ENCODE peak calls at places on chromosomes 16 and 17, in ten cellular contexts. U is heart left ventricle, G is AG04450, H is thoracic aorta, P is iPS DF 6.9, L is esophagus muscularis mucosa, F is GM23248, V is endodermal cell, Y is left ventricle myocardium inferior, W is neural progenitor cell. D is an unnamed sample. For H3K27me3, the result is how much of the 10 kb centered on the place peaks cover.

GRCh38 chr16:1941924-1942809 is 832 bp downstream of the MSRB1 start:
- DNase-seq in F (peak), V (peak), G (no peak), U (no peak), H (no peak), W (no peak), L (no peak), P (no peak), Y (no peak), D (peak)

GRCh38 chr17:61574542-61575351 is 16.3 kb downstream of the NACA2 start:
- DNase-seq in U (no peak), W (peak), L (no peak), G (no peak), V (peak), P (peak), F (peak), H (no peak), Y (no peak), D (no peak)

GRCh38 chr16:57277586-57277985 is 6.9 kb downstream of the PLLP start:
- DNase-seq in L (no peak), W (no peak), P (no peak), H (no peak), Y (no peak), F (peak), V (no peak), G (no peak), U (peak), D (no peak)

GRCh38 chr16:87273471-87274030 is 43.6 kb downstream of the C16orf95 start:
- DNase-seq in Y (no peak), L (no peak), H (no peak), V (no peak), G (no peak), W (no peak), F (no peak), U (no peak), P (no peak), D (no peak)

GRCh38 chr16:74773431-74774222 is 993 bp downstream of the FA2H start:
- DNase-seq in Y (no peak), U (no peak), V (no peak), L (no peak), H (no peak), G (no peak), P (no peak), W (no peak), F (no peak), D (no peak)

GRCh38 chr17:69874220-69874670 is 200.8 kb upstream of the KCNJ16 start:
- DNase-seq in U (no peak), P (no peak), H (no peak), G (no peak), W (peak), Y (no peak), L (no peak), V (no peak), F (peak), D (no peak)

GRCh38 chr17:54891176-54891821 is 9.4 kb upstream of the TOM1L1 start:
- DNase-seq in W (peak), F (peak), G (peak), H (no peak), Y (no peak), L (no peak), U (no peak), P (no peak), V (peak), D (no peak)

GRCh38 chr17:74305865-74306654 is 20.0 kb upstream of the KIF19 start:
- DNase-seq in F (peak), H (no peak), G (no peak), L (no peak), V (peak), Y (no peak), P (no peak), U (no peak), W (peak), D (no peak)

GRCh38 chr16:54123766-54124165 is 162.8 kb downstream of the IRX3 start:
- DNase-seq in H (no peak), V (no peak), U (no peak), F (no peak), Y (no peak), W (no peak), G (no peak), L (no peak), P (no peak), D (no peak)

GRCh38 chr17:19372439-19372838 is 5.9 kb upstream of the MAPK7 start:
- DNase-seq in U (no peak), Y (no peak), W (no peak), V (no peak), F (no peak), P (no peak), G (no peak), H (no peak), L (no peak), D (no peak)

GRCh38 chr16:86073103-86073625 is 174.2 kb downstream of the IRF8 start:
- DNase-seq in G (no peak), F (no peak), H (no peak), V (no peak), P (no peak), Y (no peak), L (no peak), W (no peak), U (no peak), D (no peak)

GRCh38 chr17:17151055-17151454 is 55.1 kb downstream of the PLD6 start:
- DNase-seq in P (no peak), W (no peak), U (no peak), V (no peak), F (peak), L (no peak), H (no peak), Y (no peak), G (peak), D (no peak)

GRCh38 chr16:84970447-84971127 is 40.7 kb downstream of the ZDHHC7 start:
- DNase-seq in W (peak), H (no peak), L (no peak), Y (peak), P (peak), G (peak), V (peak), F (peak), U (peak), D (peak)

GRCh38 chr16:3561626-3562025 is 15.6 kb downstream of the NLRC3 start:
- DNase-seq in W (no peak), P (no peak), L (no peak), H (no peak), Y (no peak), U (peak), G (no peak), F (no peak), V (no peak), D (no peak)

GRCh38 chr17:66625321-66625767 is 209.6 kb upstream of the CACNG5 start:
- DNase-seq in F (peak), Y (no peak), G (no peak), W (peak), L (no peak), P (no peak), H (no peak), V (no peak), U (no peak), D (no peak)

GRCh38 chr17:550041-550398 is 164.6 kb downstream of the VPS53 start:
- DNase-seq in L (no peak), H (no peak), P (no peak), G (no peak), F (peak), U (no peak), V (no peak), W (no peak), Y (no peak), D (no peak)

GRCh38 chr17:596287-596686 is 118.4 kb downstream of the VPS53 start:
- DNase-seq in G (no peak), L (no peak), V (no peak), W (no peak), F (peak), H (no peak), U (no peak), P (no peak), Y (no peak), D (no peak)

GRCh38 chr16:2775765-2776499 is 1.1 kb downstream of the ELOB start:
- DNase-seq in V (no peak), G (no peak), H (no peak), F (peak), U (no peak), P (no peak), W (no peak), Y (no peak), L (no peak), D (no peak)

GRCh38 chr17:58516644-58517377 is 2.4 kb upstream of the MTMR4 start:
- DNase-seq in G (no peak), H (no peak), L (no peak), V (no peak), U (no peak), P (no peak), F (no peak), Y (no peak), W (no peak), D (no peak)

GRCh38 chr17:43528988-43529814 is 16.9 kb downstream of the ETV4 start:
- DNase-seq in U (no peak), H (no peak), F (no peak), Y (no peak), P (no peak), L (no peak), W (no peak), G (no peak), V (peak), D (no peak)

GRCh38 chr17:17445925-17446665 is 30.7 kb upstream of the MED9 start:
- DNase-seq in W (no peak), U (no peak), F (peak), L (no peak), V (peak), Y (no peak), G (peak), P (no peak), H (no peak), D (no peak)

GRCh38 chr17:50708050-50709000 is 611 bp upstream of the ANKRD40 start:
- DNase-seq in W (no peak), P (no peak), U (no peak), H (no peak), V (peak), F (peak), G (no peak), L (no peak), Y (no peak), D (no peak)

GRCh38 chr17:17365476-17366110 is 62.4 kb downstream of the NT5M start:
- DNase-seq in H (no peak), W (peak), F (no peak), Y (no peak), L (no peak), V (no peak), U (peak), P (no peak), G (no peak), D (no peak)

GRCh38 chr17:4998666-4999428 is 1.1 kb downstream of the KIF1C start:
- DNase-seq in H (no peak), P (no peak), V (peak), U (peak), Y (no peak), F (peak), W (peak), G (no peak), L (no peak), D (no peak)

GRCh38 chr16:15608398-15609285 is 34.3 kb downstream of the MARF1 start:
- DNase-seq in H (no peak), P (no peak), Y (no peak), W (no peak), L (no peak), V (no peak), G (peak), F (no peak), U (no peak), D (no peak)

GRCh38 chr17:64533784-64534183 is 27.0 kb downstream of the CEP95 start:
- DNase-seq in V (no peak), F (no peak), L (no peak), U (no peak), P (no peak), H (no peak), Y (no peak), W (no peak), G (no peak), D (no peak)

GRCh38 chr17:4950075-4950756 is 703 bp upstream of the ENO3 start:
- DNase-seq in V (peak), Y (peak), L (no peak), G (no peak), W (peak), U (peak), F (peak), H (no peak), P (no peak), D (no peak)

GRCh38 chr17:51992864-51993413 is 165.6 kb downstream of the CA10 start:
- DNase-seq in U (no peak), L (no peak), W (no peak), Y (no peak), P (no peak), F (no peak), H (no peak), G (no peak), V (no peak), D (no peak)

GRCh38 chr17:55157165-55157564 is 107.6 kb upstream of the HLF start:
- DNase-seq in H (no peak), L (no peak), V (no peak), P (no peak), G (no peak), U (no peak), W (no peak), Y (no peak), F (peak), D (no peak)

DNA sequence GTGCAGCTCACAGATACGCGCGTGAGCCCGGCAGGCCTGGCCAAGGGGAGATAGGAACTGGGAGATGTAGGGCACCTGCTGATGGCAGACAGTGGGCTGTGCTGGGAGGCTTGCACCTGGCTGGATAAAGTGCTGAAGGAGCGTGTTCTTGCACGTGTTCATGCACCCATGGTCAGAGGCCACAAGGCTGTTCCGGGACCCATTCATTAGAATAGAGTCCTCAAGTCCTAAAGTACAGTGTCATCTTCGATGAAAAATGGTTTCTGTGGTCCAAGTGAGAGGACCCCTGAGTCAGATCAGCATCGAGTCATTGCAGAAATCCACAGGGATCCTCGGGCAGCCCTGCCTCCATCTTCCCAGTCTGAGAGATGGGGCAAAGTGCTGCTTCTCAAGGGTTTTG is 236.4 kb downstream of the CCDC182 start:
- DNase-seq in G (no peak), U (no peak), W (no peak), F (no peak), L (no peak), Y (no peak), P (no peak), H (no peak), V (no peak), D (no peak)
- H3K27ac ChIP-seq in G (no peak), U (no peak), W (no peak), F (no peak), L (no peak), Y (no peak), P (no peak), H (no peak), V (no peak), D (no peak)

DNA sequence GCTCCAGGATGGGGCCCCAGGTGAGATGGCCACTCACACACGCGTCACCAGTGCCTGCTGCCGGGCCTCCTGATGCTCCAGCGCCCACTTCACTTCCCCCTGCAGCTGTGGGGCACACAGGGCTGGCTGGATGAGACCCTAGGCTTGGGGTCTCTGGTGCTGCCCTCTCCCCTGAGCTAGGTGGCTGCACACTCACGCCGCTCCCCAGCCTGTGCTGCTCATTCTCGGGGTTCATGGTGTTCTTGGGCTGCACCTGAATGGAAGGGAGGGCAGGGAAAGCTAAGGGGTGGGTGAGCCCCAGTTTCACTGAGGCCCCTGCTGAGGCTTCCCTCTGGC is 1.2 kb downstream of the CCDC78 start:
- DNase-seq in W (no peak), Y (no peak), H (no peak), L (no peak), U (no peak), G (no peak), P (no peak), F (no peak), V (no peak), D (no peak)
- H3K27me3 ChIP-seq in W (under half), Y (under half), H (under half), L (under half), U (under half), G (under half), P (under half), F (under half), V (under half), D (under half)

DNA sequence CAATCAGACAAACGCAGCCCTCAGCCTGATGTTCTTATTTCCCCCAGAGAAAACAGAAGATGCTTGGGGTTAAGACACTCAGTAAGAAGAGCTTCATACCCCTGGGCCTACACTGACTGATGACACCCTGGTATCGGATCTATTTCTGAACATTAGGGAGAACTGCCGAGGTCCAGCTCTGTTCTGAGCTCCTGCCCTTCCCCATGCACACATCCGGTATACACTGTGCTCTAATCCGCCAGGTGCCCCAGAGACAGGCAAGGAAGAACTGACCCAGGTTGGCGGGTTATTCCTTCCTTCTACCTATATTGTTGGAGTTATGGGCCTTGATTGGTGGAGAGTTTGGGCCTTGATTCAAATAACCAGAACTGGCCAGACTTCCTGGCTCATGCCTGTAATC is 58.0 kb upstream of the TEKT3 start:
- DNase-seq in H (no peak), Y (no peak), V (no peak), U (no peak), L (no peak), G (no peak), F (no peak), W (no peak), P (no peak), D (no peak)
- H3K27ac ChIP-seq in H (no peak), Y (peak), V (no peak), U (no peak), L (no peak), G (no peak), F (peak), W (no peak), P (no peak), D (no peak)

DNA sequence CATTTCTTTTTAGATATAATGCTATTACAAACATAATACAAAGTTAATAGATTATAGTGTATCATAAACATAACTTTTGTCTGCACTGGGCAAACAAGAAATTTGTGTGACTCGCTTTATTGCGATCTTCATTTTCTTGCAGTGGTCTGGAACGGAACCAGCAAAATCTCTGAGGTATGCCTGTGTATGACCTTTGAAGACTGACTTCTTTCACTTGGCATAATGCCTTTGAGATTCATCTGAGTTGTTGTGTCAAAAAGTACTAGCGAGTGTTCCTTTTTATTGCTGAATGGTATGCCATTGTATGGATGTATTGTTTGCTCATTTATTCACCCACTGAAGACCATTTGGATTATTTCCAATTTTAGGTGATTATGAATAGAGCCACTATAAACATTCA is 69.2 kb downstream of the TANC2 start:
- DNase-seq in W (no peak), V (no peak), P (no peak), H (no peak), G (peak), Y (no peak), U (no peak), L (no peak), F (peak), D (no peak)
- H3K27me3 ChIP-seq in W (under half), V (under half), P (under half), H (under half), G (under half), Y (under half), U (under half), L (under half), F (under half), D (under half)

D was measured in tibial artery.